ENCODE peak calls at places on chromosomes 7 and 10, in six cellular contexts. Z is HCT116; S is lower lobe of right lung; B is endothelial cell of umbilical vein; R is right lobe of liver; J is CD8-positive, alpha-beta T cell. L is an unnamed sample.

GRCh38 chr10:64507869-64508609 is 986.8 kb downstream of the REEP3 start:
- DNase-seq in Z (no peak), J (no peak), B (peak; percentile 67), R (no peak), S (no peak), L (peak; percentile 45)

GRCh38 chr10:93123766-93124165 is 50.1 kb downstream of the CYP26A1 start:
- DNase-seq in J (no peak), S (no peak), Z (no peak), R (no peak), B (no peak), L (no peak)

GRCh38 chr10:3763852-3764625 is 21.0 kb downstream of the KLF6 start:
- DNase-seq in B (no peak), Z (no peak), J (no peak), S (no peak), R (no peak), L (no peak)

GRCh38 chr7:117505238-117505637 is 25.4 kb downstream of the CFTR start:
- DNase-seq in B (no peak), Z (no peak), J (no peak), R (no peak), S (no peak), L (no peak)

GRCh38 chr7:128860158-128861073 is 2.2 kb upstream of the ATP6V1F start:
- DNase-seq in Z (no peak), J (no peak), B (no peak), R (no peak), S (no peak), L (peak; percentile 83)

GRCh38 chr10:126147866-126148578 is 240.3 kb downstream of the ADAM12 start:
- DNase-seq in J (no peak), S (no peak), R (no peak), Z (no peak), B (peak; percentile 8), L (no peak)

GRCh38 chr10:75379234-75379724 is 22.3 kb downstream of the ZNF503 start:
- DNase-seq in J (no peak), S (no peak), B (no peak), R (no peak), Z (no peak), L (no peak)

GRCh38 chr10:89283988-89284475 is 17.8 kb upstream of the IFIT2 start:
- DNase-seq in Z (no peak), B (peak; percentile 44), J (no peak), S (no peak), R (no peak), L (peak; percentile 68)

GRCh38 chr7:40134428-40135423 is at the start of the genes MPLKIP and SUGCT:
- DNase-seq in Z (peak; percentile 82), R (peak; percentile 90), B (peak; percentile 89), S (peak; percentile 88), J (peak; percentile 93), L (peak; percentile 94)

DNA sequence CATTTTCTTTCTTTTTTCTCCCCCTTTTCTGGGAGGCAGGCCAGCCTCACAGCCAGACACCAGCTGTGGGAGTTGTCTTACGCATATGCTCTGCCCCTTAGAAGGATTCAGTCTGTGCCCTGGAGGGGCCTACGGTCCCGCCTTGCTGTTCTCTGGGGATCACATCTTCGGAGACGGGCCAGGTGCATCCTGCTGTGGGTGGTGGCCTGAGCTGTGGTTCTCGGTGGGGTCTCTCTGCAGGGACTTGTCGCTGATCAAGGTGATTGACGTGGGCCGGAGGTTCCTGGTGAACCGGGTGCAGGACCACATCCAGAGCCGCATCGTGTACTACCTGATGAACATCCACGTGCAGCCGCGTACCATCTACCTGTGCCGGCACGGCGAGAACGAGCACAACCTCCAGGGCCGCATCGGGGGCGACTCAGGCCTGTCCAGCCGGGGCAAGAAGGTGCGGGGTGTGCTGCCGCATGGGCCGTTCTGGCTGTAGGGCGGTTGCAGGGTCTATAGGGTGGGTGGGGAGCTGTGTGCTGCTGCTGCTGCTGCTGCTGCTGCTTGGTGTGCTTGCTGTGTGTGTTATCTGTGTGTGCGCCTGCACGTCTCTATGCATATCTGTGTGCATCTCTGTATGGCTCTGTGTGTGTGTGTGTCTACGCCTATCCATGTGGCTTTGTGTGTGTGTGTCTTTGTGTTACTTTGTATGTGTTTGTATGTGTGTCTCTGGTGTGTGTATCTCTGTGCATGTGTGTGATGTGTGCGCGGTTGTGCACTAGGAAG is 17.9 kb downstream of the PFKFB3 start:
- DNase-seq in B (no peak), S (no peak), Z (no peak), R (no peak), J (no peak), L (no peak)
- H3K27ac ChIP-seq in B (no peak overlapping the region), S (no peak overlapping the region), Z (peak overlapping the region; percentile 62), R (no peak overlapping the region), J (no peak overlapping the region), L (no peak overlapping the region)

GRCh38 chr7:92275327-92275726 is 29.6 kb downstream of the ANKIB1 start:
- DNase-seq in R (no peak), J (no peak), B (no peak), S (no peak), Z (no peak), L (no peak)

GRCh38 chr7:92279429-92280031 is 33.8 kb downstream of the ANKIB1 start:
- DNase-seq in J (no peak), S (no peak), Z (no peak), R (no peak), B (no peak), L (no peak)

GRCh38 chr7:92281031-92281430 is 35.3 kb downstream of the ANKIB1 start:
- DNase-seq in J (no peak), Z (no peak), B (no peak), S (no peak), R (no peak), L (no peak)

GRCh38 chr7:92276486-92276885 is 30.7 kb downstream of the ANKIB1 start:
- DNase-seq in B (no peak), Z (no peak), R (no peak), J (no peak), S (no peak), L (no peak)
- H3K4me3 ChIP-seq in B (no peak overlapping the region), Z (no peak overlapping the region), R (no peak overlapping the region), J (no peak overlapping the region), S (no peak overlapping the region), L (no peak overlapping the region)

GRCh38 chr7:976901-977325 is 1.6 kb upstream of the COX19 start:
- DNase-seq in B (no peak), J (no peak), Z (no peak), R (no peak), S (no peak), L (no peak)

GRCh38 chr7:979886-980571 is 3.0 kb upstream of the CYP2W1 start:
- DNase-seq in J (no peak), S (no peak), R (no peak), B (peak; percentile 40), Z (no peak), L (no peak)

GRCh38 chr7:977326-978048 is 2.1 kb upstream of the COX19 start:
- DNase-seq in B (no peak), J (no peak), S (no peak), Z (no peak), R (no peak), L (no peak)

GRCh38 chr7:978416-979091 is 3.2 kb upstream of the COX19 start:
- DNase-seq in B (no peak), R (no peak), J (no peak), S (no peak), Z (no peak), L (no peak)

GRCh38 chr7:978049-978346 is 2.6 kb upstream of the COX19 start:
- DNase-seq in S (no peak), Z (no peak), J (no peak), R (no peak), B (no peak), L (no peak)
- H3K27ac ChIP-seq in S (no peak overlapping the region), Z (no peak overlapping the region), J (no peak overlapping the region), R (no peak overlapping the region), B (no peak overlapping the region), L (peak overlapping the region; percentile 93)

DNA sequence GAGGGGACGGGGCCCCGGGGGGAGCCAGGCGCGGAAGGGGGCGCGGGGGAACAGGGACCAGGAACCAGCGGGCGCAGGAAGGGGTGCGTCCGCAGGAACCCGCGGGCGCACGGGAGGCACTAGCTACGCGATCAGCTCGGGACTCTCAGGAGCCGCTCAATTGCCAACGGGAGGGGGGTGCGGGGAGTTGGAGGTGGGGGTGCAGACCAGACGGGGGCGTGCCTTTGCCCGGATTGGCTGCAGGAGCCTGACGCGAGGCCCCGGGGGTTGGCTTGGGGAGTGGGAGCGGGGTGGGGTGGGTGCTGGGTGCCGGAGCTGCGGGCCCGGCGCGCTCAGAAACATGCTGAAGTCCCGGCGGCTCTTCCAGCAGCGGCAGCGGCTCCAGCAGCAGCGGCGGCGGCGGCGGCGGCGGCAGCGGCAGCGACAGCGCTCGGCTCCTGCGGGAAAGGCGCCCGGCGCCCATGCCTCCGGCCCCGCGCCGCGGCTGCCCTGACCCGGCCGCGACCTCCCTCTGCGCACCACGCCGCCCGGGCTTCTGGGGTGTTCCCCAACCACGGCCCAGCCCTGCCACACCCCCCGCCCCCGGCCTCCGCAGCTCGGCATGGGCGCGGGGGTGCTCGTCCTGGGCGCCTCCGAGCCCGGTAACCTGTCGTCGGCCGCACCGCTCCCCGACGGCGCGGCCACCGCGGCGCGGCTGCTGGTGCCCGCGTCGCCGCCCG is at the start of gene ADRB1:
- DNase-seq in J (no peak), Z (peak; percentile 53), B (peak; percentile 61), S (peak; percentile 93), R (peak; percentile 87), L (peak; percentile 93)
- H3K4me3 ChIP-seq in J (peak within 1 kb of the TSS; percentile 35), Z (peak within 1 kb of the TSS; percentile 72), B (peak within 1 kb of the TSS; percentile 30), S (peak within 1 kb of the TSS; percentile 55), R (no peak within 1 kb of the TSS), L (peak within 1 kb of the TSS; percentile 62)